ENCODE peak calls at places on chromosomes 6 and 20, in seven cellular contexts. E is colonic mucosa, U is RWPE1, S is GM10248, H is suprapubic skin, Q is BE2C, N is AG04450. C is an unnamed sample.

GRCh38 chr20:6780414-6780813 is 12.9 kb downstream of the BMP2 start:
- DNase-seq in S (no peak), Q (no peak), E (peak), H (no peak), N (no peak), U (no peak), C (no peak)

GRCh38 chr20:52945268-52945667 is 26.9 kb upstream of the TSHZ2 start:
- DNase-seq in U (no peak), Q (no peak), S (no peak), E (no peak), N (no peak), H (no peak), C (no peak)

GRCh38 chr6:161272600-161273355 is 1.1 kb downstream of the AGPAT4 start:
- DNase-seq in H (no peak), E (peak), Q (peak), N (no peak), S (no peak), U (peak), C (no peak)

GRCh38 chr20:46523696-46524328 is 10.5 kb upstream of the ZNF334 start:
- DNase-seq in E (no peak), N (no peak), S (no peak), H (no peak), U (peak), Q (no peak), C (no peak)

GRCh38 chr6:150881911-150882481 is 16.5 kb downstream of the MTHFD1L start:
- DNase-seq in Q (peak), H (peak), E (no peak), N (peak), U (peak), S (no peak), C (no peak)

GRCh38 chr6:153442096-153442495 is 311.0 kb upstream of the RGS17 start:
- DNase-seq in Q (no peak), N (no peak), S (no peak), E (no peak), U (no peak), H (no peak), C (no peak)

GRCh38 chr20:38134427-38135281 is 30.4 kb downstream of the TGM2 start:
- DNase-seq in E (no peak), S (no peak), H (no peak), Q (no peak), N (no peak), U (no peak), C (no peak)

GRCh38 chr6:52754443-52754842 is 8.8 kb downstream of the GSTA2 start:
- DNase-seq in E (no peak), S (no peak), U (no peak), Q (no peak), H (no peak), N (no peak), C (no peak)

GRCh38 chr6:124480021-124480430 is 482.2 kb upstream of the RNF217 start:
- DNase-seq in E (no peak), S (no peak), Q (no peak), N (no peak), H (no peak), U (no peak), C (no peak)

GRCh38 chr6:157539421-157539822 is 158.4 kb downstream of the ZDHHC14 start:
- DNase-seq in N (no peak), U (no peak), S (no peak), E (no peak), Q (no peak), H (no peak), C (no peak)

GRCh38 chr6:16730720-16731502 is 30.3 kb downstream of the ATXN1 start:
- DNase-seq in S (no peak), N (no peak), E (no peak), H (no peak), Q (no peak), U (no peak), C (no peak)

GRCh38 chr20:36541227-36542018 is at the start of gene MYL9:
- DNase-seq in S (peak), U (peak), E (peak), N (peak), H (peak), Q (no peak), C (no peak)

GRCh38 chr6:7479801-7480266 is 61.6 kb upstream of the DSP start:
- DNase-seq in E (peak), U (peak), S (no peak), H (no peak), Q (no peak), N (no peak), C (no peak)

GRCh38 chr20:38169636-38170035 is 4.6 kb upstream of the TGM2 start:
- DNase-seq in H (no peak), N (no peak), E (no peak), U (no peak), S (no peak), Q (no peak), C (no peak)

GRCh38 chr20:25005220-25005619 is 12.7 kb upstream of the APMAP start:
- DNase-seq in U (no peak), S (no peak), E (peak), N (no peak), H (peak), Q (no peak), C (peak)

GRCh38 chr6:43097098-43097489 is 21.0 kb downstream of the PTK7 start:
- DNase-seq in E (no peak), S (no peak), Q (no peak), H (no peak), U (no peak), N (no peak), C (no peak)
- TF ChIP-seq CTCF in E (no peak), S (no peak), Q (no peak), H (no peak), U (no peak), N (peak), C (peak)

DNA sequence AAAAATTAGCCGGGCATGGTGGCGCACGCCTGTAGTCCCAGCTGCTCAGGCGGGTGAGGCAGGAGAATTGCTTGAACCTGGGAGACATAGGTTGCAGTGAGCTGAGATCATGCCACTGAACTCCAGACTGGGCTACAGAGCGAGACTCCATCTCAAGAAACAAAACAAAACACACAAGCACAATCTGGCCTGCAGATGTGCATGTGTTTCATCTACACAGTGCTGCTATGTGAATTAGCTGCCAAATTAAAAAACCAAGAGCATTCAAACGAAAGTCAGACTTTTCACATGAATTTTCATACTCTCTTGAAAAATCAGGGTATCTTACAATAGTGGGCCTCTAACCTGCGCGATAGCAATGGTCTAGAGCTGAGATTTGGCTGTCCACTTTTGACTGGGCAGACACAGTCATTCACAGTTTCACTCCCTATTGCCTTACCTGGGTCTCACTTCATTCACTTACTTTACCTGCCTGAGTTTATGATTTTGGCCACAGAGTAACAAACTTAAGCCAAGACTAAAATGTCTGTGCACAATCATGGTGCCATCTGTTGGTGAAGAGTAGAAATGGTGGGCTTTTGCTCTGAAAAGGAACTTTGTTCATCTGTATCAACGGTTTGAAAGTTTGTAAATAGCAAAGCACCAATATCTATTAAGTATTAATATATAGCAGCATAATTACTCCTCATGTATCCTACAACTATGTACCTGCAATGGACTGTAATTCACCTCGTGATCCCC is 138.4 kb upstream of the UST start:
- DNase-seq in N (no peak), Q (no peak), H (no peak), U (no peak), S (no peak), E (no peak), C (no peak)
- TF ChIP-seq CTCF in N (peak), Q (peak), H (no peak), U (peak), S (peak), E (no peak), C (peak)

DNA sequence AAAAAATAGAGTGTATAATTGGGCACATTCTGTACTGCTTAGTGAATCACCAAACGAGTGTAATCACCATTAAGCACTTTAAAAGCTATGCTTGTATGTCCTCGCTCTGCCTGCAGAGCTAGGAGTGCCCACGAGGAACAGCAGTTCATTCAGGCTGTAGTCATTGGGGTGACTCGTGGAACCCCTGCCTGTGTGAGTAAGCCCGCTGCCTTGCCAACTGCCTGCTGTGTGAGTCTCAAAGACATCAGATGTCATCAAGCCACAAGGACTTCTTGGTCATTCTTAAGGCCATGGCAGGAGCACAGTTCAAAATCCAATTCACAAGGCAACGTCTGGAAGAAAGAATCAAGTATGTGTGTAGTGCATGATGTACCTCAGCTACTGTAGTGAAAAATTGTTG is 60.4 kb downstream of the FOXO3 start:
- DNase-seq in S (no peak), Q (no peak), H (no peak), N (peak), E (no peak), U (peak), C (no peak)
- TF ChIP-seq CTCF in S (no peak), Q (no peak), H (no peak), N (no peak), E (no peak), U (no peak), C (no peak)

DNA sequence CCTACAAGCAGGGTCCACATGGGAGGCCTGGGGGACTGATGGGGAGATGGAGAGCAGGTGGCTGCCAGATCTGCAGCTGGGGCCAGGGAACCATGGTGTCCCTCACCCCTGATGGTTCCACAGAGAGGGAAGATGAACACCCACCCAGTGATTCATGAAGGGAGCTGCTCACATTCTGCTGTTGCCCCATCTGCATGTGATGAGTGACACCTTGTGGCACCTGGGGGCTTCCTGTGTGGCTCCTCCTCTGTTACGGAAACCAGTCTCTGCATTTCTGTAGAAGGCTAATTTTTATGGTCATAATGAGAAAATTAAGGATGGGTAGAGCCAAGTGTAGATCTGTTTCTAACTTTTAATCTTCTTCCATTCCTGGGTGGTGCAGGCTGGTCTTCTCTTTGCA is 217.1 kb downstream of the SMOC2 start:
- DNase-seq in Q (no peak), H (peak), S (no peak), U (no peak), N (no peak), E (no peak), C (no peak)
- TF ChIP-seq CTCF in Q (no peak), H (no peak), S (no peak), U (no peak), N (no peak), E (no peak), C (no peak)

GRCh38 chr20:56843817-56844216 is 214.7 kb downstream of the TFAP2C start:
- DNase-seq in N (no peak), S (no peak), U (no peak), H (no peak), Q (no peak), E (no peak), C (no peak)
- TF ChIP-seq CTCF in N (no peak), S (no peak), U (no peak), H (no peak), Q (no peak), E (no peak), C (peak)

GRCh38 chr20:11686900-11687543 is 230.7 kb upstream of the BTBD3 start:
- DNase-seq in N (no peak), S (no peak), U (no peak), Q (peak), H (no peak), E (peak), C (no peak)
- TF ChIP-seq CTCF in N (no peak), S (no peak), U (no peak), Q (no peak), H (no peak), E (no peak), C (no peak)

GRCh38 chr6:37539706-37540352 is 40.1 kb upstream of the CCDC167 start:
- DNase-seq in E (no peak), Q (no peak), N (no peak), H (no peak), S (no peak), U (no peak), C (no peak)

GRCh38 chr6:37535701-37536461 is 36.2 kb upstream of the CCDC167 start:
- DNase-seq in Q (peak), N (no peak), H (no peak), E (no peak), U (peak), S (peak), C (no peak)

GRCh38 chr6:37536462-37537225 is 37.0 kb upstream of the CCDC167 start:
- DNase-seq in U (no peak), S (no peak), E (no peak), N (no peak), H (no peak), Q (peak), C (no peak)

GRCh38 chr6:37540390-37540789 is 40.7 kb upstream of the CCDC167 start:
- DNase-seq in N (no peak), S (no peak), Q (no peak), U (no peak), E (no peak), H (no peak), C (no peak)

GRCh38 chr6:37538107-37538506 is 38.4 kb upstream of the CCDC167 start:
- DNase-seq in S (peak), Q (peak), H (no peak), E (no peak), N (no peak), U (peak), C (no peak)
- TF ChIP-seq CTCF in S (peak), Q (peak), H (no peak), E (no peak), N (peak), U (no peak), C (peak)